ENCODE peak calls at places on chromosomes 1 and 21, in six cellular contexts. D, A, U, Y, V and T are unnamed samples. For H3K9me3, the result is how much of the 10 kb centered on the place peaks cover.

GRCh38 chr1:203692565-203693470 is 66.2 kb downstream of the ATP2B4 start:
- DNase-seq in D (peak), V (peak), U (peak), A (peak), Y (peak), T (peak)

GRCh38 chr1:17265162-17265561 is 16.3 kb downstream of the PADI3 start:
- DNase-seq in A (no peak), V (no peak), Y (no peak), D (no peak), U (no peak), T (no peak)

GRCh38 chr1:36772837-36773495 is 261.3 kb downstream of the GRIK3 start:
- DNase-seq in Y (no peak), D (no peak), V (no peak), U (no peak), A (no peak), T (no peak)

GRCh38 chr21:45768741-45769049 is 125.2 kb downstream of the PCBP3 start:
- DNase-seq in U (no peak), V (no peak), D (no peak), Y (no peak), A (no peak), T (no peak)

GRCh38 chr21:44737706-44738354 is 26.5 kb upstream of the TSPEAR start:
- DNase-seq in U (no peak), D (no peak), V (no peak), Y (peak), A (no peak), T (no peak)

GRCh38 chr1:110645962-110646735 is 28.6 kb downstream of the KCNA3 start:
- DNase-seq in U (no peak), A (no peak), Y (no peak), D (no peak), V (no peak), T (no peak)

GRCh38 chr1:210764536-210764935 is 369.4 kb downstream of the KCNH1 start:
- DNase-seq in Y (no peak), U (no peak), D (no peak), V (no peak), A (no peak), T (no peak)

GRCh38 chr21:32172106-32172505 is 106.7 kb downstream of the MIS18A start:
- DNase-seq in U (no peak), A (no peak), D (no peak), Y (no peak), V (no peak), T (no peak)

GRCh38 chr1:87760100-87760499 is 431.4 kb downstream of the LMO4 start:
- DNase-seq in Y (no peak), D (no peak), A (no peak), V (no peak), U (no peak), T (no peak)

GRCh38 chr21:34129039-34129891 is 55.9 kb downstream of the MRPS6 start:
- DNase-seq in Y (no peak), U (peak), A (peak), V (no peak), D (peak), T (peak)

GRCh38 chr1:194447635-194448034 is 1261.2 kb upstream of the B3GALT2 start:
- DNase-seq in V (no peak), D (no peak), Y (no peak), A (no peak), U (no peak), T (no peak)

GRCh38 chr21:45019076-45019886 is 55.1 kb upstream of the ADARB1 start:
- DNase-seq in V (no peak), Y (peak), A (peak), D (peak), U (peak), T (no peak)

GRCh38 chr1:153525088-153525713 is 10.6 kb downstream of the S100A6 start:
- DNase-seq in U (peak), D (no peak), A (no peak), Y (no peak), V (no peak), T (no peak)

GRCh38 chr1:119004129-119004527 is 16.0 kb upstream of the TBX15 start:
- DNase-seq in D (no peak), A (no peak), U (no peak), V (no peak), Y (no peak), T (no peak)

GRCh38 chr1:68955424-68955823 is 458.5 kb upstream of the DEPDC1 start:
- DNase-seq in D (no peak), V (no peak), A (no peak), Y (no peak), U (no peak), T (no peak)

GRCh38 chr1:51427438-51427837 is 91.6 kb downstream of the EPS15 start:
- DNase-seq in Y (no peak), V (no peak), A (no peak), U (no peak), D (no peak), T (no peak)

GRCh38 chr1:17734609-17735008 is 20.5 kb upstream of the ACTL8 start:
- DNase-seq in V (no peak), U (no peak), A (no peak), Y (no peak), D (no peak), T (no peak)

GRCh38 chr1:223504741-223505140 is 111.5 kb downstream of the CCDC185 start:
- DNase-seq in D (peak), A (no peak), V (no peak), U (no peak), Y (no peak), T (peak)

GRCh38 chr1:15029786-15030185 is 123.8 kb upstream of the TMEM51 start:
- DNase-seq in V (no peak), Y (no peak), A (no peak), U (no peak), D (no peak), T (no peak)

GRCh38 chr1:231045318-231045717 is 5.3 kb upstream of the FAM89A start:
- DNase-seq in Y (no peak), D (no peak), A (no peak), V (no peak), U (no peak), T (no peak)

GRCh38 chr1:87812881-87813577 is 484.3 kb downstream of the LMO4 start:
- DNase-seq in D (no peak), U (no peak), Y (no peak), A (no peak), V (no peak), T (no peak)

GRCh38 chr1:56376188-56376984 is 203.0 kb downstream of the PLPP3 start:
- DNase-seq in V (no peak), Y (no peak), U (peak), D (peak), A (peak), T (peak)

GRCh38 chr1:17214876-17215544 is 10.1 kb downstream of the PADI1 start:
- DNase-seq in V (no peak), Y (no peak), U (no peak), D (no peak), A (no peak), T (no peak)

DNA sequence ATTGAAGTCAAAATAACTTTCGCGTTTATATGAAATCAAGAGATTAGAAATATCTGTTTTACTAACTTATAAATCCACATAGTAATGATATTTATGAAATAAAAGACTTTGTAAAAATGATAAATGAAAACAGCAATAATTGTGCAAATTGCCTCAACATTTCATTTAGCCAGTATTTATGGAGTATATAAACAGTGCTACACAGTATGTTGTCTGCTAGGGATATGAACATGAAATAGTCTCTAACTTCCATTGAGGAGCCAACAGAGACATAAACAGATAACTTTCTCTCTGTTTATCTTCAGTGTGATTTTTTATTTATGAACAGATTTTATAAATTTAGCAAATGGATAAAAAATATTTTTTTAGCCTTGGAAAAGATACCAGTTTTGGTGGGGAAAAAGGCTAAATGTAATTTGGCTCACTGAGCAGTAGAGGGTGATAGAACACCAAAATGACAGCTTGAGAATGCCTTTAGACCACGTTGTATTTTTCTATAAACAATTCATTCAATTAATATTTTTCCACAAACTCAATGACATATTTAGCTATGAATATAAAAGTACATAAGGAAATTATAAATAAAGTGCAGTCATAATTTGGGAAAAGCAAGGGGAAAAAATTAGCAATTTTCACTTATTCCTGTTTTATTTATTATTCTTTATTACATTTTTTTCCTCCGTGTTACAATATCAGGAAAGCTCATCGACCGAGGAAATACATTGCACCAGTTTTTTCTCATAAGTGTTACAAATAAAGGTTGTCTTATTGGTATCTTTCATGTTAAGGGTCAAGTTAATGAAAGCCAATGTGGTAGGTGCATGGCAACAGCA is 47.4 kb upstream of the EEIG2 start:
- DNase-seq in A (no peak), V (no peak), Y (no peak), U (no peak), D (no peak), T (no peak)
- TF ChIP-seq EP300 in A (no peak), V (no peak), Y (no peak), U (no peak), D (no peak), T (no peak)

DNA sequence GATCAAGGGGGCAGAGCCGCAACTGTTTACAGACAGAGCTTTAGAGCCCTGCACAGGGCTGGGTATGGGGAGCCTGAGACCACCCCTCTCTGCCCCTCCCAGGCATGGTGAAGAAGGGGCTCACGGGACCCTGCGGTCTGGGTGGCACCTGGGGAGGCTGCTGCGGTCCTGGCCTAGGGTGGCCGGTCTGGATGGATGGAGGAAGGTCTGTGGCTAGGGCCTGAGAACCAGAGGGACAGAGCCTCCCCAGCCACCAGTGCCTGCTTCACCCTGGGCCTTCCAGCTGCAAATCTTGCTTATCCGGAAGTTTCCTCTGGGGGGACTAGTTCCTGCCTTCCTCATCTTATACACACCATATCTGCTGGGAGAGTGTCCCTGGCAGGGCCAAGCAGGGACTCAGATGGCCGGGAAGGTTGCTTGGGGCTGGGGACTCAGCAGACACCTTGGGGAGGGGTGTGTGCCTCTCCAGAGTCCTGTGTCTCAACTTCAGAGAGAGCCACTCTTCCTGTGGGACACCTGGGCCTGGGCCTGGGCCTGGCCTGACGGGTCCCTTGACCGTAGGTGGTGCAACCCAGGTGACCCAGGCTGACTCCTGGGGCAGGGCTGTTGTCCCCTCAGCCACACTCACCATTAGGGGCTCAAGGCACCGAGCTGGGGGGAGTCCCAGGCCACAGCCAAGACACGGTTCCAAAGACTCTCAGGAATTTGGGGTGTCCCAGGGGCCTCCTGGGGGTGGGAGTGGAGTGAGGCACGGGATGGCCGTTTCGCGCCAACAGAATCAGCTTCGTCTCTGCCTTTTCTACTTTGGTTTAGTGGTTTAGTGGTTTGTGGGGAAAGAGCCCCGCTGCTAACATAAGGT is 52.0 kb upstream of the ACTRT2 start:
- DNase-seq in Y (no peak), U (peak), V (no peak), A (no peak), D (no peak), T (no peak)
- H3K9me3 ChIP-seq in Y (under half), U (under half), V (under half), A (under half), D (under half), T (under half)

GRCh38 chr1:81920245-81920740 is 119.6 kb downstream of the ADGRL2 start:
- DNase-seq in A (peak), D (no peak), U (no peak), Y (no peak), V (no peak), T (no peak)

GRCh38 chr1:81915937-81916336 is 115.2 kb downstream of the ADGRL2 start:
- DNase-seq in U (no peak), V (no peak), D (no peak), A (no peak), Y (no peak), T (no peak)

GRCh38 chr1:81921851-81922462 is 121.2 kb downstream of the ADGRL2 start:
- DNase-seq in U (no peak), A (no peak), V (no peak), Y (no peak), D (no peak), T (no peak)

GRCh38 chr1:81922955-81923354 is 122.2 kb downstream of the ADGRL2 start:
- DNase-seq in U (no peak), V (no peak), D (no peak), Y (no peak), A (no peak), T (no peak)

DNA sequence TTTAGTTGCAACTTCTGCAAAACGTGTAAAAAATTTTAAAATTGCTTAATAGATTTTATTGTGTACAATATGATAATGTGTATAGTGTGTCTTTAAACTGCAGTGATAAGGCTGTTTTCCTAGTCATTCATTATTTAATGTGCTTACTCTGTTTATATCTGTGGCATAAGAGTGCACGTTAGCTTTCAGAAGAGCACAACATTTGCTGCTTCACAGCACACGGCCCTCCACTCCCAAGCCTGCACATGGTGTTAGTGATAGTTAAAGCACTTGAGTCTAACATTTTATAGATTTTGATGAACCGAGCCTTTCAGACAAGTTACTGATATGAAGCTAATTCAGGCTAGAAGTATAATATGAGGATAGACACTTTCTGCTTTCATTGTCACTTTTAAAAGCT is 120.6 kb downstream of the ADGRL2 start:
- DNase-seq in Y (no peak), U (no peak), V (no peak), D (no peak), A (no peak), T (no peak)
- TF ChIP-seq EP300 in Y (no peak), U (no peak), V (no peak), D (no peak), A (no peak), T (no peak)

DNA sequence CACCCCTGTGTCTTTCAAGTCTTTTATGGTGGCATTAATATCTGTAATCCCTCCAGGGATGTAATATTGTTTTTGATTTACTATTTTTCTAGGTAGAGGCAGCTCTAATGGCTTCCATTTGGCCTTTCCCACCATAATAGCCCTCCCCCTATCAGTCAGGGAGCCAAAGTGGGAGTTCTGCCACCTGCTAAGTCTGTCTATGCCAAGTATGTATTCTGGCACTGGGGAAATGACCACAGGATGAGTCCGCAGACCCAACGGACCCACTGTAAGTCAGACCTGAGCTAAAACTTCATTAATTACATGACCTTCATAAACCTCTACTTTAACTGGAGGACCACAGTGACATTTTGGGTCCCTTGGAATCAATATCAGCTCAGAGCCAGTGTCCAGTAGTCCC is 77.1 kb downstream of the GBP6 start:
- DNase-seq in D (no peak), A (no peak), U (no peak), Y (no peak), V (no peak), T (no peak)
- H3K9me3 ChIP-seq in D (under half), A (under half), U (under half), Y (under half), V (under half), T (under half)

GRCh38 chr1:12005488-12006166 is 13.7 kb upstream of the MIIP start:
- DNase-seq in V (no peak), D (no peak), U (no peak), A (no peak), Y (no peak), T (no peak)
- TF ChIP-seq EP300 in V (no peak), D (no peak), U (no peak), A (no peak), Y (no peak), T (no peak)

DNA sequence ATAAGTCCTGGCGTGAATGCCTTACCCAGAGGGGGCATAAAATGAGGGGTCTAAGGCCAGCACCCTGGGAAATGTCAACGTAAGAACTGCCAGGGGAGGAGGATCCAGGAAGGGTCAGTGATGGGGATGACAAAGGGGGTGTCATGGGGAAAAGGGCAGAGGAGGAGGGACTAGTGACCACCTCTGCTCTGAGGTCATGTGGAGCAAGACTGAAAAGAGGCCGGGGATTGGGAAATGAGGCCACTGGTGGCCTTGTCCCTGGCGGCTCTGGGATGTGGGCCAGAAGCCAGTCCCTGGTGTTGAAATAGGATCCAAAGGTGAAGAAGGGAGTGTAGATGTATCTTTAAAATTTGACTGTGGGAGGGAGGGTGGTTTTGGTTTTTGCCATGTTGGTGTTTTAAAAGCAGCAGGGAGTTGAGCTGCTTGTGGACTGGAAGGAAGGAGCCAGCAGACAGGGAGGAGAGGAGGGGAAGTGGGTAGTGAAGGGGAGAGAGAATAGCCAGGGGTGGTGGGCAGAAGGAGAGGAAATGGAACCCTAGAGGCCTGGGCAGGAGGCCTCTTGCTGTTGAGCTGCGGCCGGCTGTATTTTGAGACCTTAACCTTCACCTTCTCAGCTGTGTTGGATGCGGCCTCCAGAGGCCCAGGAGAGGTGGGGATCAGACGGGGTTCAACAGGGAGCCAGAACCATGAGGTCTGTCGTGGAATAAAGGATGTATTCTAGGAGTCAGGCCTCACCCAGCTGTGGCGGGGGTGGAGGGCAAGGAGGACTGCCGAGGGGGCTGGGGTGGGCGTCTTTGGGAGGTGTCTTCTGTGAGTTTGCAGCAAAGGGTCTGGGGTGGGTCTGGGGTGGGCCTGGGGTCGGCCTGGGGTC is 92.5 kb downstream of the DHRS3 start:
- DNase-seq in A (peak), V (peak), D (peak), U (peak), Y (peak), T (peak)
- H3K9me3 ChIP-seq in A (under half), V (under half), D (under half), U (under half), Y (under half), T (under half)

GRCh38 chr1:165634154-165634921 is 3.3 kb downstream of the MGST3 start:
- DNase-seq in D (no peak), Y (no peak), U (no peak), A (no peak), V (no peak), T (no peak)
- TF ChIP-seq EP300 in D (no peak), Y (no peak), U (no peak), A (no peak), V (no peak), T (no peak)